ENCODE peak calls at places on chromosome 17, in nine cellular contexts. One of them, this sample, is unnamed.

GRCh38 chr17:78144146-78144719 is 2.0 kb upstream of the C17orf99 start:
- DNase-seq in left ventricle myocardium inferior: peak; percentile 92
- DNase-seq in foreskin keratinocyte: no peak
- DNase-seq in PC-3: peak; percentile 89
- DNase-seq in heart left ventricle: peak; percentile 93
- DNase-seq in A549: no peak
- DNase-seq in sigmoid colon: peak; percentile 91
- DNase-seq in heart right ventricle: peak; percentile 90
- DNase-seq in H9: no peak
- DNase-seq in this sample: no peak

GRCh38 chr17:15411556-15412198 is 55.7 kb downstream of the CDRT4 start:
- DNase-seq in A549: no peak
- DNase-seq in foreskin keratinocyte: no peak
- DNase-seq in H9: no peak
- DNase-seq in heart right ventricle: no peak
- DNase-seq in left ventricle myocardium inferior: no peak
- DNase-seq in PC-3: no peak
- DNase-seq in sigmoid colon: peak; percentile 84
- DNase-seq in heart left ventricle: peak; percentile 73
- DNase-seq in this sample: no peak

GRCh38 chr17:45060382-45060823 is 714 bp upstream of the NMT1 start:
- DNase-seq in heart left ventricle: no peak
- DNase-seq in foreskin keratinocyte: no peak
- DNase-seq in heart right ventricle: no peak
- DNase-seq in H9: no peak
- DNase-seq in PC-3: no peak
- DNase-seq in sigmoid colon: no peak
- DNase-seq in A549: no peak
- DNase-seq in left ventricle myocardium inferior: no peak
- DNase-seq in this sample: no peak

GRCh38 chr17:78113804-78114785 is 14.5 kb downstream of the TMC6 start:
- DNase-seq in PC-3: no peak
- DNase-seq in foreskin keratinocyte: no peak
- DNase-seq in heart right ventricle: no peak
- DNase-seq in A549: no peak
- DNase-seq in heart left ventricle: no peak
- DNase-seq in left ventricle myocardium inferior: no peak
- DNase-seq in sigmoid colon: no peak
- DNase-seq in H9: no peak
- DNase-seq in this sample: no peak

GRCh38 chr17:32985357-32985756 is 6.3 kb upstream of the SPACA3 start:
- DNase-seq in heart right ventricle: no peak
- DNase-seq in H9: no peak
- DNase-seq in heart left ventricle: no peak
- DNase-seq in PC-3: no peak
- DNase-seq in left ventricle myocardium inferior: no peak
- DNase-seq in A549: no peak
- DNase-seq in sigmoid colon: no peak
- DNase-seq in foreskin keratinocyte: no peak
- DNase-seq in this sample: no peak

GRCh38 chr17:4393806-4394205 is 27.3 kb upstream of the UBE2G1 start:
- DNase-seq in sigmoid colon: no peak
- DNase-seq in PC-3: no peak
- DNase-seq in A549: no peak
- DNase-seq in heart right ventricle: no peak
- DNase-seq in heart left ventricle: no peak
- DNase-seq in H9: no peak
- DNase-seq in left ventricle myocardium inferior: no peak
- DNase-seq in foreskin keratinocyte: peak; percentile 90
- DNase-seq in this sample: peak; percentile 69

GRCh38 chr17:77622627-77623026 is 335.9 kb upstream of the TNRC6C start:
- DNase-seq in heart left ventricle: no peak
- DNase-seq in PC-3: peak; percentile 81
- DNase-seq in heart right ventricle: no peak
- DNase-seq in H9: no peak
- DNase-seq in A549: no peak
- DNase-seq in left ventricle myocardium inferior: no peak
- DNase-seq in foreskin keratinocyte: peak; percentile 53
- DNase-seq in sigmoid colon: no peak
- DNase-seq in this sample: no peak

GRCh38 chr17:1559743-1560581 is 2.6 kb downstream of the PITPNA start:
- DNase-seq in heart right ventricle: no peak
- DNase-seq in heart left ventricle: no peak
- DNase-seq in PC-3: no peak
- DNase-seq in A549: no peak
- DNase-seq in H9: no peak
- DNase-seq in foreskin keratinocyte: no peak
- DNase-seq in left ventricle myocardium inferior: no peak
- DNase-seq in sigmoid colon: no peak
- DNase-seq in this sample: no peak

GRCh38 chr17:57898487-57899311 is 48.9 kb upstream of the MRPS23 start:
- DNase-seq in left ventricle myocardium inferior: peak; percentile 85
- DNase-seq in sigmoid colon: peak; percentile 89
- DNase-seq in heart left ventricle: peak; percentile 92
- DNase-seq in PC-3: no peak
- DNase-seq in heart right ventricle: peak; percentile 78
- DNase-seq in H9: peak; percentile 95
- DNase-seq in A549: no peak
- DNase-seq in foreskin keratinocyte: no peak
- DNase-seq in this sample: peak; percentile 51

GRCh38 chr17:82225368-82226029 is 3.3 kb upstream of the SLC16A3 start:
- DNase-seq in foreskin keratinocyte: no peak
- DNase-seq in H9: no peak
- DNase-seq in heart left ventricle: peak; percentile 27
- DNase-seq in heart right ventricle: peak; percentile 21
- DNase-seq in PC-3: no peak
- DNase-seq in left ventricle myocardium inferior: no peak
- DNase-seq in A549: no peak
- DNase-seq in sigmoid colon: no peak
- DNase-seq in this sample: no peak

GRCh38 chr17:40461774-40462342 is 18.6 kb downstream of the IGFBP4 start:
- DNase-seq in heart left ventricle: no peak
- DNase-seq in PC-3: peak; percentile 3
- DNase-seq in sigmoid colon: peak; percentile 70
- DNase-seq in A549: no peak
- DNase-seq in foreskin keratinocyte: no peak
- DNase-seq in heart right ventricle: no peak
- DNase-seq in left ventricle myocardium inferior: no peak
- DNase-seq in H9: no peak
- DNase-seq in this sample: no peak

GRCh38 chr17:60421273-60422161 is 772 bp upstream of the CHCT1 start:
- DNase-seq in sigmoid colon: peak; percentile 81
- DNase-seq in foreskin keratinocyte: no peak
- DNase-seq in heart left ventricle: peak; percentile 75
- DNase-seq in heart right ventricle: peak; percentile 76
- DNase-seq in H9: peak; percentile 87
- DNase-seq in left ventricle myocardium inferior: peak; percentile 68
- DNase-seq in A549: peak; percentile 91
- DNase-seq in PC-3: no peak
- DNase-seq in this sample: peak; percentile 24

GRCh38 chr17:20105539-20106291 is 96.6 kb downstream of the SPECC1 start:
- DNase-seq in A549: no peak
- DNase-seq in PC-3: no peak
- DNase-seq in heart left ventricle: no peak
- DNase-seq in sigmoid colon: no peak
- DNase-seq in left ventricle myocardium inferior: no peak
- DNase-seq in heart right ventricle: no peak
- DNase-seq in H9: peak; percentile 69
- DNase-seq in foreskin keratinocyte: no peak
- DNase-seq in this sample: no peak

GRCh38 chr17:50120475-50121253 is 9.3 kb downstream of the SAMD14 start:
- DNase-seq in heart left ventricle: no peak
- DNase-seq in sigmoid colon: no peak
- DNase-seq in A549: no peak
- DNase-seq in heart right ventricle: no peak
- DNase-seq in foreskin keratinocyte: no peak
- DNase-seq in left ventricle myocardium inferior: no peak
- DNase-seq in PC-3: no peak
- DNase-seq in H9: no peak
- DNase-seq in this sample: no peak

GRCh38 chr17:73342057-73342522 is 30.3 kb upstream of the CDC42EP4 start:
- DNase-seq in heart right ventricle: peak; percentile 67
- DNase-seq in A549: peak; percentile 93
- DNase-seq in heart left ventricle: peak; percentile 77
- DNase-seq in left ventricle myocardium inferior: peak; percentile 53
- DNase-seq in foreskin keratinocyte: peak; percentile 58
- DNase-seq in PC-3: peak; percentile 48
- DNase-seq in sigmoid colon: peak; percentile 98
- DNase-seq in H9: peak; percentile 96
- DNase-seq in this sample: peak; percentile 64

GRCh38 chr17:40466298-40466971 is 23.2 kb downstream of the IGFBP4 start:
- DNase-seq in sigmoid colon: peak; percentile 58
- DNase-seq in foreskin keratinocyte: no peak
- DNase-seq in A549: no peak
- DNase-seq in H9: no peak
- DNase-seq in PC-3: peak; percentile 2
- DNase-seq in heart right ventricle: no peak
- DNase-seq in heart left ventricle: no peak
- DNase-seq in left ventricle myocardium inferior: no peak
- DNase-seq in this sample: no peak

GRCh38 chr17:45042346-45043120 is 8.9 kb downstream of the DCAKD start:
- DNase-seq in heart right ventricle: no peak
- DNase-seq in left ventricle myocardium inferior: no peak
- DNase-seq in sigmoid colon: no peak
- DNase-seq in PC-3: no peak
- DNase-seq in heart left ventricle: no peak
- DNase-seq in H9: no peak
- DNase-seq in foreskin keratinocyte: no peak
- DNase-seq in A549: no peak
- DNase-seq in this sample: no peak

GRCh38 chr17:28538296-28538895 is 14.0 kb downstream of the UNC119 start:
- DNase-seq in A549: no peak
- DNase-seq in heart left ventricle: no peak
- DNase-seq in foreskin keratinocyte: no peak
- DNase-seq in sigmoid colon: no peak
- DNase-seq in heart right ventricle: no peak
- DNase-seq in H9: no peak
- DNase-seq in PC-3: no peak
- DNase-seq in left ventricle myocardium inferior: no peak
- DNase-seq in this sample: no peak

GRCh38 chr17:40417258-40417608 is 463 bp downstream of the TOP2A start:
- DNase-seq in foreskin keratinocyte: peak; percentile 10
- DNase-seq in PC-3: no peak
- DNase-seq in H9: peak; percentile 51
- DNase-seq in heart left ventricle: no peak
- DNase-seq in left ventricle myocardium inferior: no peak
- DNase-seq in A549: no peak
- DNase-seq in sigmoid colon: no peak
- DNase-seq in heart right ventricle: no peak
- DNase-seq in this sample: no peak

GRCh38 chr17:42019509-42020404 is at the start of gene NKIRAS2:
- DNase-seq in heart left ventricle: peak; percentile 97
- DNase-seq in foreskin keratinocyte: peak; percentile 50
- DNase-seq in heart right ventricle: peak; percentile 95
- DNase-seq in left ventricle myocardium inferior: peak; percentile 95
- DNase-seq in H9: peak; percentile 98
- DNase-seq in sigmoid colon: peak; percentile 97
- DNase-seq in A549: peak; percentile 98
- DNase-seq in PC-3: peak; percentile 86
- DNase-seq in this sample: peak; percentile 90
- H3K4me1 ChIP-seq in heart left ventricle: peaks cover 46% of the 10 kb centered on the region
- H3K4me1 ChIP-seq in foreskin keratinocyte: peaks cover 5% of the 10 kb centered on the region
- H3K4me1 ChIP-seq in heart right ventricle: peaks cover 42% of the 10 kb centered on the region
- H3K4me1 ChIP-seq in left ventricle myocardium inferior: peaks cover 74% of the 10 kb centered on the region
- H3K4me1 ChIP-seq in H9: peaks cover 2% of the 10 kb centered on the region
- H3K4me1 ChIP-seq in sigmoid colon: peaks cover 52% of the 10 kb centered on the region
- H3K4me1 ChIP-seq in A549: peaks cover 40% of the 10 kb centered on the region
- H3K4me1 ChIP-seq in PC-3: peaks cover 24% of the 10 kb centered on the region
- H3K4me1 ChIP-seq in this sample: peaks cover 8% of the 10 kb centered on the region

DNA sequence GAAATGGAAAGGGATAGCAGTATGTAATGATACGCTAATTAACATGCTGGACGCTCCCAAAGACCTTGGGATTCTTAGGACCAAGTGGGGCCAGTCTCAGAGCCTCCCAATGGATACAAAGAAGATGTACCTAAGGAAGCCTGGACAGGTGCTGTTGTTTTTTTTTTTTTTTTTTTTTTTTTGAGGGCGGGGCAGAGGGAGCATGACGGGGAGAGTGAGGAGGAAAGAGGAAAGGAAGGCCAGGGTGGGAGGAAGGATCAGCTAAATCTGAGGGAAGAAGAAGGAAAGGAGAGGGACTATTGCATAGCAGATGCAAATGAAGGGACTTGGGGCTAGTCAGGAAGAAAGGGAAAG is 2.5 kb downstream of the VAMP2 start:
- DNase-seq in PC-3: no peak
- DNase-seq in sigmoid colon: no peak
- DNase-seq in H9: no peak
- DNase-seq in heart right ventricle: no peak
- DNase-seq in heart left ventricle: no peak
- DNase-seq in left ventricle myocardium inferior: no peak
- DNase-seq in foreskin keratinocyte: no peak
- DNase-seq in A549: no peak
- DNase-seq in this sample: no peak
- H3K4me1 ChIP-seq in PC-3: peaks cover 35% of the 10 kb centered on the region
- H3K4me1 ChIP-seq in sigmoid colon: peaks cover 67% of the 10 kb centered on the region
- H3K4me1 ChIP-seq in H9: peaks cover 3% of the 10 kb centered on the region
- H3K4me1 ChIP-seq in heart right ventricle: peaks cover 61% of the 10 kb centered on the region
- H3K4me1 ChIP-seq in heart left ventricle: peaks cover 63% of the 10 kb centered on the region
- H3K4me1 ChIP-seq in left ventricle myocardium inferior: peaks cover 91% of the 10 kb centered on the region
- H3K4me1 ChIP-seq in foreskin keratinocyte: peaks cover 8% of the 10 kb centered on the region
- H3K4me1 ChIP-seq in A549: peaks cover 49% of the 10 kb centered on the region
- H3K4me1 ChIP-seq in this sample: peaks cover 21% of the 10 kb centered on the region

GRCh38 chr17:67241719-67242341 is 3.2 kb downstream of the HELZ start:
- DNase-seq in left ventricle myocardium inferior: no peak
- DNase-seq in heart right ventricle: no peak
- DNase-seq in PC-3: no peak
- DNase-seq in heart left ventricle: no peak
- DNase-seq in H9: no peak
- DNase-seq in foreskin keratinocyte: no peak
- DNase-seq in A549: no peak
- DNase-seq in sigmoid colon: no peak
- DNase-seq in this sample: no peak
- H3K4me1 ChIP-seq in left ventricle myocardium inferior: peaks cover 79% of the 10 kb centered on the region
- H3K4me1 ChIP-seq in heart right ventricle: peaks cover 54% of the 10 kb centered on the region
- H3K4me1 ChIP-seq in PC-3: peaks cover 16% of the 10 kb centered on the region
- H3K4me1 ChIP-seq in heart left ventricle: peaks cover 50% of the 10 kb centered on the region
- H3K4me1 ChIP-seq in H9: no peaks in the 10 kb centered on the region
- H3K4me1 ChIP-seq in foreskin keratinocyte: peaks cover 25% of the 10 kb centered on the region
- H3K4me1 ChIP-seq in A549: peaks cover 24% of the 10 kb centered on the region
- H3K4me1 ChIP-seq in sigmoid colon: peaks cover 59% of the 10 kb centered on the region
- H3K4me1 ChIP-seq in this sample: no peaks in the 10 kb centered on the region

GRCh38 chr17:10036511-10037061 is 131.5 kb upstream of the RCVRN start:
- DNase-seq in A549: no peak
- DNase-seq in left ventricle myocardium inferior: peak; percentile 86
- DNase-seq in heart right ventricle: peak; percentile 77
- DNase-seq in sigmoid colon: peak; percentile 92
- DNase-seq in heart left ventricle: peak; percentile 91
- DNase-seq in PC-3: no peak
- DNase-seq in foreskin keratinocyte: no peak
- DNase-seq in H9: no peak
- DNase-seq in this sample: no peak
- H3K4me1 ChIP-seq in A549: peaks cover 14% of the 10 kb centered on the region
- H3K4me1 ChIP-seq in left ventricle myocardium inferior: peaks cover 41% of the 10 kb centered on the region
- H3K4me1 ChIP-seq in heart right ventricle: peaks cover 4% of the 10 kb centered on the region
- H3K4me1 ChIP-seq in sigmoid colon: peaks cover 14% of the 10 kb centered on the region
- H3K4me1 ChIP-seq in heart left ventricle: peaks cover 16% of the 10 kb centered on the region
- H3K4me1 ChIP-seq in PC-3: no peaks in the 10 kb centered on the region
- H3K4me1 ChIP-seq in foreskin keratinocyte: no peaks in the 10 kb centered on the region
- H3K4me1 ChIP-seq in H9: peaks cover 2% of the 10 kb centered on the region
- H3K4me1 ChIP-seq in this sample: no peaks in the 10 kb centered on the region

GRCh38 chr17:31488264-31488981 is 96.9 kb downstream of the RAB11FIP4 start:
- DNase-seq in H9: peak; percentile 61
- DNase-seq in PC-3: peak; percentile 9
- DNase-seq in heart right ventricle: no peak
- DNase-seq in sigmoid colon: no peak
- DNase-seq in A549: no peak
- DNase-seq in foreskin keratinocyte: no peak
- DNase-seq in left ventricle myocardium inferior: no peak
- DNase-seq in heart left ventricle: peak; percentile 45
- DNase-seq in this sample: no peak
- H3K4me1 ChIP-seq in H9: peaks cover 9% of the 10 kb centered on the region
- H3K4me1 ChIP-seq in PC-3: peaks cover 4% of the 10 kb centered on the region
- H3K4me1 ChIP-seq in heart right ventricle: peaks cover 33% of the 10 kb centered on the region
- H3K4me1 ChIP-seq in sigmoid colon: peaks cover 20% of the 10 kb centered on the region
- H3K4me1 ChIP-seq in A549: peaks cover 12% of the 10 kb centered on the region
- H3K4me1 ChIP-seq in foreskin keratinocyte: peaks cover 7% of the 10 kb centered on the region
- H3K4me1 ChIP-seq in left ventricle myocardium inferior: peaks cover 54% of the 10 kb centered on the region
- H3K4me1 ChIP-seq in heart left ventricle: peaks cover 25% of the 10 kb centered on the region
- H3K4me1 ChIP-seq in this sample: no peaks in the 10 kb centered on the region